ENCODE peak calls at places on chromosomes 7 and 10, in seven cellular contexts. V is RWPE2; Z is NCI-H1092 treated with DMSO at 0.1 percent for 48 hours; X is activated effector memory CD4-positive, alpha-beta T cell treated with Interleukin-2 at 50 U/mL for 16 hours; Q is stimulated activated CD4-positive, alpha-beta T cell treated with anti-CD3 and anti-CD28 coated beads, Interleukin-15, amount 100 ng/mL, for 24 hours; R is activated naive CD4-positive, alpha-beta T cell treated with anti-CD3 and anti-CD28 coated beads, Interleukin-2, amount 10 ng/mL, durations not matched to agents 7 days and 5 days; M is CD8-positive, alpha-beta T cell. S is an unnamed sample.

GRCh38 chr7:474605-475424 is 44.8 kb downstream of the PDGFA start:
- DNase-seq in V (no peak), Z (no peak), X (no peak), Q (no peak), R (no peak), M (no peak), S (no peak)

GRCh38 chr10:118874171-118874570 is 119.4 kb upstream of the CACUL1 start:
- DNase-seq in V (no peak), Z (no peak), X (no peak), Q (no peak), R (no peak), M (no peak), S (no peak)

GRCh38 chr10:75287697-75288096 is 51.9 kb upstream of the COMTD1 start:
- DNase-seq in V (no peak), Z (no peak), X (no peak), Q (no peak), R (no peak), M (no peak), S (no peak)

GRCh38 chr7:85021090-85021704 is 165.7 kb downstream of the SEMA3D start:
- DNase-seq in V (no peak), Z (peak; percentile 43), X (no peak), Q (no peak), R (no peak), M (no peak), S (no peak)

GRCh38 chr10:33032354-33033254 is 74.6 kb upstream of the ITGB1 start:
- DNase-seq in V (no peak), Z (no peak), X (no peak), Q (no peak), R (no peak), M (no peak), S (no peak)

GRCh38 chr10:19817251-19818046 is 1.2 kb downstream of the PLXDC2 start:
- DNase-seq in V (no peak), Z (no peak), X (no peak), Q (no peak), R (no peak), M (no peak), S (no peak)

GRCh38 chr10:123748711-123749110 is 82.6 kb downstream of the GPR26 start:
- DNase-seq in V (no peak), Z (no peak), X (no peak), Q (no peak), R (no peak), M (no peak), S (no peak)

GRCh38 chr10:80464557-80465466 is 10.7 kb downstream of the TSPAN14 start:
- DNase-seq in V (no peak), Z (peak; percentile 50), X (no peak), Q (no peak), R (peak; percentile 43), M (no peak), S (no peak)

GRCh38 chr7:2405201-2405600 is 1.8 kb downstream of the CHST12 start:
- DNase-seq in V (no peak), Z (no peak), X (no peak), Q (no peak), R (no peak), M (no peak), S (no peak)